ENCODE peak calls at places on chromosome 2, in four cellular contexts. One of them, this sample, is unnamed.

GRCh38 chr2:9473985-9474360 is 378 bp upstream of the IAH1 start:
- DNase-seq in K562: no peak
- DNase-seq in H1: peak
- DNase-seq in GM12878: no peak
- DNase-seq in this sample: peak

GRCh38 chr2:74441690-74442482 is at the start of gene RTKN:
- DNase-seq in K562: no peak
- DNase-seq in H1: peak
- DNase-seq in GM12878: no peak
- DNase-seq in this sample: peak

GRCh38 chr2:123380536-123380935 is 644.6 kb upstream of the CNTNAP5 start:
- DNase-seq in K562: no peak
- DNase-seq in H1: no peak
- DNase-seq in GM12878: no peak
- DNase-seq in this sample: no peak

GRCh38 chr2:237704476-237705224 is 77.3 kb downstream of the LRRFIP1 start:
- DNase-seq in H1: no peak
- DNase-seq in GM12878: no peak
- DNase-seq in K562: no peak
- DNase-seq in this sample: no peak

GRCh38 chr2:47007221-47007825 is 91.7 kb upstream of the MCFD2 start:
- DNase-seq in H1: no peak
- DNase-seq in GM12878: no peak
- DNase-seq in K562: no peak
- DNase-seq in this sample: no peak

GRCh38 chr2:218882866-218883366 is 2.3 kb downstream of the WNT10A start:
- DNase-seq in H1: no peak
- DNase-seq in GM12878: no peak
- DNase-seq in K562: no peak
- DNase-seq in this sample: no peak

GRCh38 chr2:76197842-76198448 is 487.2 kb upstream of the GCFC2 start:
- DNase-seq in K562: peak
- DNase-seq in GM12878: peak
- DNase-seq in H1: peak
- DNase-seq in this sample: peak

GRCh38 chr2:56448999-56449431 is 265.2 kb downstream of the CCDC85A start:
- DNase-seq in H1: no peak
- DNase-seq in K562: no peak
- DNase-seq in GM12878: no peak
- DNase-seq in this sample: no peak

GRCh38 chr2:23649819-23650218 is 264.8 kb downstream of the KLHL29 start:
- DNase-seq in K562: no peak
- DNase-seq in H1: no peak
- DNase-seq in GM12878: no peak
- DNase-seq in this sample: no peak

GRCh38 chr2:71748227-71748626 is 294.9 kb downstream of the DYSF start:
- DNase-seq in GM12878: no peak
- DNase-seq in K562: peak
- DNase-seq in H1: no peak
- DNase-seq in this sample: no peak

GRCh38 chr2:109648041-109648527 is 33.9 kb downstream of the SOWAHC start:
- DNase-seq in GM12878: no peak
- DNase-seq in K562: no peak
- DNase-seq in H1: no peak
- DNase-seq in this sample: no peak

GRCh38 chr2:26615336-26616031 is 25.7 kb downstream of the CIB4 start:
- DNase-seq in K562: peak
- DNase-seq in GM12878: no peak
- DNase-seq in H1: no peak
- DNase-seq in this sample: peak

GRCh38 chr2:105754011-105754410 is 9.3 kb downstream of the NCK2 start:
- DNase-seq in H1: no peak
- DNase-seq in GM12878: no peak
- DNase-seq in K562: no peak
- DNase-seq in this sample: no peak

GRCh38 chr2:740446-741293 is 63.5 kb upstream of the TMEM18 start:
- DNase-seq in GM12878: no peak
- DNase-seq in H1: peak
- DNase-seq in K562: peak
- DNase-seq in this sample: peak

GRCh38 chr2:136323212-136323611 is 205.3 kb upstream of the CXCR4 start:
- DNase-seq in GM12878: no peak
- DNase-seq in H1: no peak
- DNase-seq in K562: no peak
- DNase-seq in this sample: no peak

GRCh38 chr2:199985625-199986207 is 30.3 kb downstream of the MAIP1 start:
- DNase-seq in GM12878: no peak
- DNase-seq in K562: peak
- DNase-seq in H1: peak
- DNase-seq in this sample: peak

GRCh38 chr2:186882511-186883071 is 33.6 kb upstream of the ZSWIM2 start:
- DNase-seq in K562: no peak
- DNase-seq in GM12878: no peak
- DNase-seq in H1: no peak
- DNase-seq in this sample: no peak

GRCh38 chr2:215332876-215333600 is 21.2 kb downstream of the ATIC start:
- DNase-seq in H1: no peak
- DNase-seq in GM12878: peak
- DNase-seq in K562: no peak
- DNase-seq in this sample: no peak

GRCh38 chr2:125684256-125684655 is 971.7 kb upstream of the GYPC start:
- DNase-seq in GM12878: no peak
- DNase-seq in H1: no peak
- DNase-seq in K562: peak
- DNase-seq in this sample: no peak

GRCh38 chr2:214574077-214574775 is 163.4 kb downstream of the VWC2L start:
- DNase-seq in H1: no peak
- DNase-seq in GM12878: no peak
- DNase-seq in K562: no peak
- DNase-seq in this sample: no peak

GRCh38 chr2:232363784-232364615 is 14.6 kb upstream of the ALPP start:
- DNase-seq in H1: peak
- DNase-seq in GM12878: peak
- DNase-seq in K562: no peak
- DNase-seq in this sample: peak

GRCh38 chr2:120934891-120935338 is 199.2 kb downstream of the GLI2 start:
- DNase-seq in GM12878: no peak
- DNase-seq in K562: no peak
- DNase-seq in H1: no peak
- DNase-seq in this sample: no peak

GRCh38 chr2:219596954-219597551 is 604 bp upstream of the STK11IP start:
- DNase-seq in GM12878: no peak
- DNase-seq in K562: peak
- DNase-seq in H1: no peak
- DNase-seq in this sample: no peak

GRCh38 chr2:217837001-217837491 is 165.7 kb downstream of the TNS1 start:
- DNase-seq in GM12878: no peak
- DNase-seq in K562: peak
- DNase-seq in H1: peak
- DNase-seq in this sample: peak

GRCh38 chr2:58959996-58960395 is 718.9 kb upstream of the FANCL start:
- DNase-seq in K562: no peak
- DNase-seq in GM12878: no peak
- DNase-seq in H1: no peak
- DNase-seq in this sample: no peak

GRCh38 chr2:20633794-20634259 is 17.1 kb downstream of the HS1BP3 start:
- DNase-seq in K562: peak
- DNase-seq in GM12878: no peak
- DNase-seq in H1: no peak
- DNase-seq in this sample: peak

GRCh38 chr2:226703501-226703900 is 96.1 kb downstream of the IRS1 start:
- DNase-seq in GM12878: no peak
- DNase-seq in K562: no peak
- DNase-seq in H1: no peak
- DNase-seq in this sample: no peak

GRCh38 chr2:28547906-28548600 is 52.2 kb downstream of the PLB1 start:
- DNase-seq in K562: no peak
- DNase-seq in GM12878: no peak
- DNase-seq in H1: no peak
- DNase-seq in this sample: no peak

GRCh38 chr2:190443778-190444481 is 35.8 kb downstream of the MFSD6 start:
- DNase-seq in GM12878: no peak
- DNase-seq in H1: no peak
- DNase-seq in K562: no peak
- DNase-seq in this sample: no peak

GRCh38 chr2:43105586-43106562 is 120.5 kb downstream of the ZFP36L2 start:
- DNase-seq in H1: no peak
- DNase-seq in GM12878: peak
- DNase-seq in K562: peak
- DNase-seq in this sample: no peak

GRCh38 chr2:234191819-234192407 is 141.4 kb downstream of the SPP2 start:
- DNase-seq in K562: no peak
- DNase-seq in GM12878: no peak
- DNase-seq in H1: no peak
- DNase-seq in this sample: no peak

GRCh38 chr2:205970348-205970747 is 115.6 kb downstream of the INO80D start:
- DNase-seq in K562: no peak
- DNase-seq in H1: no peak
- DNase-seq in GM12878: no peak
- DNase-seq in this sample: no peak

GRCh38 chr2:205965707-205966106 is 120.3 kb downstream of the INO80D start:
- DNase-seq in H1: no peak
- DNase-seq in GM12878: no peak
- DNase-seq in K562: no peak
- DNase-seq in this sample: no peak

GRCh38 chr2:205972113-205972512 is 113.9 kb downstream of the INO80D start:
- DNase-seq in H1: no peak
- DNase-seq in K562: no peak
- DNase-seq in GM12878: no peak
- DNase-seq in this sample: no peak

GRCh38 chr2:205967391-205968075 is 118.4 kb downstream of the INO80D start:
- DNase-seq in GM12878: no peak
- DNase-seq in H1: no peak
- DNase-seq in K562: no peak
- DNase-seq in this sample: no peak

DNA sequence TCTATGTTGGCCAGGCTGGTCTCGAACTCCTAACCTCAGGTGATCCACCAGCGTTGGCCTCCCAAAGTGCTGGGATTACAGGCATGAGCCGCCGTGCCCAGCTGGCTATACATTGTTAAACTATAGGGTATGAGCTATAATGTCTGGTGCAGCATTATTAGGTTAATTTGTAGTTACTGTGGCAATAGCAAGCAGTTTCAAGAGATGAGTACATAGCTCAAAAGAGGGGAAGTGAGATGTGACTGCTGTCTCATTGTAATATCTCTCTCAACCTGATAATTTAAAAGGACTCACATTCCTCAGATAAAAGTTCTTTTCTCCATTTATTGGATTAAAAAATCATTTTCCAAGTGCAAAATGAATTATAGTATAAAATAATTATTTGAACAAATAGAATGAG is 116.4 kb downstream of the INO80D start:
- DNase-seq in H1: no peak
- DNase-seq in K562: no peak
- DNase-seq in GM12878: no peak
- DNase-seq in this sample: no peak
- TF ChIP-seq CREB1 in H1: no peak
- TF ChIP-seq CREB1 in K562: no peak
- TF ChIP-seq CREB1 in GM12878: no peak
- TF ChIP-seq CREB1 in this sample: no peak

DNA sequence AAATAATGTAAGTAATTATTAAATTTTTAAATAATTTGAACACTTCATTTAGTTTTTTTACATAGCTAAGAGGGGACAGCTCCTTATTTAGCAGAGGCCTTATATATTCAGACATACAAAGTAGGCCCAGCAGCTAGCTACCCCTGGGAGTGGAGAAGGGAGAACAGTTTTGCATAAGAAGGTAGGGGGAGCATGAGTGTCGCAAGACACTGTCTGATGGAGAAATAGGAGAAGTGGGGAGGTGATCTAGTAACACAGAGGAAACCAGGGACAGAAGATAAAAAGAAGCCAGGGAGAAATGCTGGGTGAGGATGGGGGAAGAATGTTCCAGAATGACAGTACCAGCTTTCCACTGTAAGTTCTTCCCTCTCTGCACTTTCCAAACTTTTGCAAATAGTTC is 16.0 kb upstream of the RGPD4 start:
- DNase-seq in H1: no peak
- DNase-seq in K562: no peak
- DNase-seq in GM12878: no peak
- DNase-seq in this sample: no peak
- TF ChIP-seq CREB1 in H1: no peak
- TF ChIP-seq CREB1 in K562: no peak
- TF ChIP-seq CREB1 in GM12878: no peak
- TF ChIP-seq CREB1 in this sample: no peak

DNA sequence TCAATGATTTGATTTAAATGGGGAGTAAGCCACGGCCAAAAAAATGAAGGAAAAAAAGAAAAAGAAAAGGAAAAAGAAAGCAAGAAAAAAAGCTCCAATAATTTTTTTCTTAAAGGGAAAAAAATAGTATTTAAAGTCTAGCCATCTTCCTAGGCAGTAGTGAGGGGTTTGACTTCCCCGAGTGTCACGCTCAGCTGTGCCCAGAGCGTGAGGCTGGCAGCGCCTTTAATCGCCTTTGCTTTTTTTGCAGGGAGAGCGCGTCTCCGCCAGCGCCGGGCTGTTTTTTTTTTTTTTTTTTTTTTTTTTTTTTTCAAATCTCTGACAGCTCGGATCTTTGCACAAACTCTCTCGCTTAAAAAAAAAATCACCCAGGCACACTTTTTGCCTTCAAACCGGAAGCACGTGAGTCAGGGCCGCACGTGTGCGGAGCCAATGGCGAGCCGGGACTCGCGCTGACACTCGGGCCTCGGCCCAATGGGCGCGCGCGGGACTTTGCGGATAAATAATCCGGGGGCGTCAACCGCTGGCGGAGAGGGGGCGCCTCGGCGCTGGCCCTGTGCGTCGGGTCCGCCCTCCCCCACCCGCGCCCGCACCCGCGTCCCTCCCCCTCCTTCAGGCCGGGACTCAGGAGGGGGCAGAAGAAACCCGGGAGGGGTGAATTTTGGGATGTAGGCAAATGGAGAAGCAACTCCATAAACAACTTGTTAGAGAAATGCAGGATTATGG is at the start of gene EN1:
- DNase-seq in GM12878: no peak
- DNase-seq in H1: peak
- DNase-seq in K562: peak
- DNase-seq in this sample: peak
- TF ChIP-seq CREB1 in GM12878: no peak
- TF ChIP-seq CREB1 in H1: peak
- TF ChIP-seq CREB1 in K562: peak
- TF ChIP-seq CREB1 in this sample: no peak

DNA sequence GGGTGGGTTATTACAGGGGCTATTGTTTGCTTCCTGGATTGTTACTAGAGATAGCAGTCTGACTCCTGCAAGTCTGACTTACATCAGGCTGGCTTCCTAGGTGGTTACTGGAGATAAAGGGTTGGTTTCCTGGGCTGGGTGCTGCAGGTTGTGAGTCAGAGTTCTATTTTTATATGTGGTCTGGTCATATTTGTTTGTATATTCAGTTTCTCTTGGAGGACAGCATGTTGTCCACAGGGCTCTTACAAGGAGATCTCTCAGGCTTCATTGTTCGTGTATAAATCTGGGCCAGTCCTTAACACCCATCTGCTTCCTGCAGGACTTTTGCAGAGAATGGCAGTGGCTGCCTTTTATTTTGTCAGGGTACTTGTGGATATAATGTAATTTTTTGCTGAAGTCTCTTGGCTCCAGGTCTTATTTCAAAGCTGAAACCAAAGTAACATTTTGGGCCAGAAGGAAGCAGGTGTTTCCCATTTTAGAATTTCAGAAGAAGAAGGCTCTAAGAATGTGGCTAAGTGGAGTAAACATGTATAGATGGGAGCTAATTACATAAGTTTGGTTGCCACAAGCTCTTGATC is 65.9 kb upstream of the SLC16A14 start:
- DNase-seq in GM12878: no peak
- DNase-seq in H1: no peak
- DNase-seq in K562: no peak
- DNase-seq in this sample: no peak
- TF ChIP-seq CREB1 in GM12878: no peak
- TF ChIP-seq CREB1 in H1: no peak
- TF ChIP-seq CREB1 in K562: no peak
- TF ChIP-seq CREB1 in this sample: no peak